ENCODE peak calls at places on chromosomes 3 and 15, in four cellular contexts. N is CD8-positive, alpha-beta memory T cell; L is CD8-positive, alpha-beta T cell; R is psoas muscle. O is an unnamed sample.
A peak's percentile ranks its signal among the peaks of the same experiment; 100 is the strongest.

GRCh38 chr3:44077267-44077666 is 164.4 kb upstream of the TOPAZ1 start:
- DNase-seq in R (no peak), N (no peak), L (no peak), O (no peak)

GRCh38 chr3:67946446-67946845 is 292.0 kb upstream of the SUCLG2 start:
- DNase-seq in N (no peak), R (no peak), L (no peak), O (no peak)

GRCh38 chr3:103847081-103848062 is 1412.6 kb downstream of the ZPLD1 start:
- DNase-seq in R (no peak), L (no peak), N (no peak), O (no peak)

GRCh38 chr15:95227235-95227634 is 995.9 kb downstream of the MCTP2 start:
- DNase-seq in R (no peak), N (no peak), L (no peak), O (no peak)

GRCh38 chr3:60048447-60048848 is 998.6 kb upstream of the CFAP20DC start:
- DNase-seq in R (no peak), N (peak; percentile 69), L (no peak), O (no peak)

GRCh38 chr3:154137036-154137435 is 15.8 kb downstream of the ARHGEF26 start:
- DNase-seq in N (no peak), L (no peak), R (no peak), O (no peak)

GRCh38 chr3:33980252-33980651 is 181.8 kb downstream of the PDCD6IP start:
- DNase-seq in R (no peak), L (no peak), N (no peak), O (peak; percentile 50)

GRCh38 chr3:127367593-127367992 is 79.7 kb upstream of the PRR20G start:
- DNase-seq in R (no peak), N (no peak), L (no peak), O (no peak)

GRCh38 chr3:76997733-76998132 is 42.2 kb upstream of the ROBO2 start:
- DNase-seq in L (no peak), R (no peak), N (no peak), O (no peak)

GRCh38 chr3:32725721-32726120 is 40.7 kb downstream of the CNOT10 start:
- DNase-seq in R (no peak), N (no peak), L (no peak), O (no peak)

GRCh38 chr3:188927971-188928370 is 243.8 kb upstream of the TPRG1 start:
- DNase-seq in L (no peak), R (no peak), N (no peak), O (no peak)

GRCh38 chr3:131892331-131892730 is 142.5 kb downstream of the CPNE4 start:
- DNase-seq in N (no peak), R (no peak), L (no peak), O (no peak)

GRCh38 chr15:101026686-101027272 is 107.6 kb downstream of the LRRK1 start:
- DNase-seq in R (no peak), L (peak; percentile 15), N (no peak), O (peak; percentile 20)

GRCh38 chr3:23775254-23775909 is 30.4 kb upstream of the UBE2E1 start:
- DNase-seq in R (no peak), L (no peak), N (no peak), O (no peak)

GRCh38 chr3:130932979-130933378 is 39.1 kb downstream of the ATP2C1 start:
- DNase-seq in R (no peak), N (no peak), L (no peak), O (no peak)

GRCh38 chr3:16441306-16441898 is 72.1 kb downstream of the RFTN1 start:
- DNase-seq in N (no peak), R (no peak), L (no peak), O (peak; percentile 72)

DNA sequence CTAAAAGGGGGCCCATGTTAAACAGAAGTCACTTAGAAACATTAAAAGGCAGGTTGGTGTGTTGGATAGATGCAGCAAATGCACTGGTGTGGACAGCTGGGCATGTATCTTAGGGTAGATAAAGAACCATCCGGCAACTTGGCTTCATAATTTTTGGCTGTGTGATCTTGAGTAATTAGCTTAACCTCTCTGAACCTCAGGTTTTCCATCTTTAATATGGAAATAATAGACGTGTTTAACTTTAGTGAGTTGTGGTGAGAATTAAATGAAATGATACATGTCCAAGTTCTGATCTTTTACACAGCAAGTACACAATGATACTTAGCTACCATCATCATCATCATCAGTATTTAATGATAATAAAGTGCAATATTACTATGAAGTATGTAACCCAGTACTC is 330.4 kb downstream of the FOXP1 start:
- DNase-seq in N (no peak), L (no peak), R (no peak), O (no peak)
- H3K4me1 ChIP-seq in N (peaks cover 35% of the 10 kb centered on the region), L (peaks cover 40% of the 10 kb centered on the region), R (peaks cover 10% of the 10 kb centered on the region), O (peaks cover 35% of the 10 kb centered on the region)

GRCh38 chr3:184884359-184885017 is 72.5 kb downstream of the VPS8 start:
- DNase-seq in L (no peak), R (no peak), N (no peak), O (no peak)

GRCh38 chr3:184895350-184895749 is 83.4 kb downstream of the VPS8 start:
- DNase-seq in R (no peak), N (no peak), L (no peak), O (no peak)

GRCh38 chr3:184885112-184885511 is 73.1 kb downstream of the VPS8 start:
- DNase-seq in R (no peak), N (no peak), L (no peak), O (no peak)

GRCh38 chr3:184894051-184894450 is 82.1 kb downstream of the VPS8 start:
- DNase-seq in N (no peak), R (no peak), L (no peak), O (no peak)

GRCh38 chr3:184889312-184889904 is 77.4 kb downstream of the VPS8 start:
- DNase-seq in L (no peak), N (no peak), R (no peak), O (no peak)
- H3K27ac ChIP-seq in L (no peak overlapping the region), N (no peak overlapping the region), R (no peak overlapping the region), O (no peak overlapping the region)

DNA sequence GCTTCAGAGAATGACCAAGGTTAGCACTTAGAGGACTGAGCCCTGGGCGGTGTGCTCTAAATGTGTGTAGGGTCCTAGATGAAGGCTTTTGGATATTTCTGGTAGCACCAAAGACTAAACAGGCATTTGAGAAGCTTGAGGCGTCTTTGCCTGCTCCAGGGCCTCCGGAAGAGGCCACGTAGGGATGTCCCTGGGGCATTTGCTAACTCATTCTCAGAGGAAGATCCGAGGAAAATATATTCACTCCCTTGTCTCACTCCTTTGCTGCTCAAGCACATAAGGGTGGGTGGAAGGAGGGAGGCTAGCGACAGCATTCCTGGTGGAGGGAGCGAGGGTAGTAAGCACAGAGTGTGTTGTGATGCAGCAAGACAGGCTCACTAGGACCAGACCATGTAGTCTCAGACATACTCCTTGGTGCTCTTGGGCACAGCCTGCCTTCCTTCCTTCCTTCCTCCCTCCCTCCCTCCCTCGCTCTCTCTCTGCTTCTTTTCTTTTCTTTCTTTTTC is 38.5 kb upstream of the XCR1 start:
- DNase-seq in L (no peak), N (peak; percentile 18), R (no peak), O (no peak)
- H3K4me1 ChIP-seq in L (peaks cover 83% of the 10 kb centered on the region), N (peaks cover 71% of the 10 kb centered on the region), R (peaks cover 54% of the 10 kb centered on the region), O (no peaks in the 10 kb centered on the region)

GRCh38 chr3:38084969-38085942 is 46.2 kb downstream of the DLEC1 start:
- DNase-seq in L (no peak), N (no peak), R (no peak), O (no peak)
- H3K27ac ChIP-seq in L (no peak overlapping the region), N (no peak overlapping the region), R (no peak overlapping the region), O (no peak overlapping the region)

GRCh38 chr15:33284336-33284735 is 26.4 kb upstream of the RYR3 start:
- DNase-seq in N (no peak), R (no peak), L (no peak), O (no peak)

GRCh38 chr15:33278816-33279612 is 31.8 kb upstream of the RYR3 start:
- DNase-seq in N (no peak), R (no peak), L (no peak), O (peak; percentile 63)

GRCh38 chr15:33283603-33284002 is 27.2 kb upstream of the RYR3 start:
- DNase-seq in R (no peak), L (no peak), N (no peak), O (no peak)

GRCh38 chr15:33279613-33280205 is 31.1 kb upstream of the RYR3 start:
- DNase-seq in L (no peak), R (no peak), N (no peak), O (no peak)

DNA sequence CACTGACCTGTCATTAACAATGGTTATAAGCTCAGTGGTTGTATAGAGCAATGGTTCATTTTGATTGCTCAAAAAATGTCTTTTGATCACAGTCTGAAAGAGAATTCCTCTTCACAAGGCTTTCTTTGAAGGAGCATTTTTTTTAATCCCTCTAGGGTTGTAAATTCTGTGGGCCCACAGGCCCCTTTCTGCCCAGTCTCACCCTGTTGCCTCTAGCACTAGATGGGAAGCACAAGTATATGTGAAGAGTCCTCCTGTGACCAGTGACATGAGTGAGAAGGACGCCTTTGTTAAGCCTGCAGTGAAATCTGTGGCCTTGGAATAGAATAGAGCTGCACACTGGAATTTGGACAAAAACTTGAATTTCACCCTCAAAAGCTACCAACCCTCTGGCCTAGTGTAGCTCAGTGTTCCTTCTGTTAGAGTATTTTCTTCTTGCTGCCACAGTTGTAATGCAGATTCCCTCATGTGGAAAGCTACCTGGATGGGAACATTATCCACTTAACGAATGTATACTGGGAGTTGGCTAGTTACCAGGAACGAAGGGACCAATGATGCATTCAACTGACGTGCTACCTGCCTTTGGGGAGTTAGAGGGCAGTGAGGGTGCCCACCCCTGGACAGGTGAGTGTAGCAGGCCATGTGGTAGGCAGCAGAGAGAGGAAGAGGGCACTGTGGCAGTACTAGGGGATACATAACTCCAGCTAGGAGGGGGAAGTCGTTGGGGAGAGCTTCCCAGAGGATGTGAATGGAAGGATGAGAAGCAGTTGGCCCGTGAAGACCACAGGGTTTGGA is 28.3 kb upstream of the RYR3 start:
- DNase-seq in N (no peak), L (no peak), R (no peak), O (no peak)
- H3K4me1 ChIP-seq in N (no peaks in the 10 kb centered on the region), L (no peaks in the 10 kb centered on the region), R (no peaks in the 10 kb centered on the region), O (peaks cover 16% of the 10 kb centered on the region)

DNA sequence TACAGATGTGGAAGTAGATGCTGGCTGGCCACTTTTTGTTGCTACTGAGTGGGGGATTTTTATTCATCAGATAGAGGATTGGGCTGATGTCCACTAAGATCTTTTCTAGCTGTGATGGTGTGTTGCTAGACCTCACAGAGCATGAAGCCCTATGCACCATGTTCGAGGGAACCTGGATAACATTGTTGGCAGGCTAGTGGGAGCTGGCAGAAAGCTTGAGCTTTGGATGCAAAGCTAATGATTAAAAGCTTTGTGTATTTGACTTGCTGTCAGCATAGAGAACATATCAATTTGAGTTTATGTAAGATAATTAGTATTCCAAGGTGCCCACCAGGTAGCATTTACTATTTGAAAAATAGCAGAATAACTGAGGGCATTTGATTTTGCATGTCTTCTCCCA is 59.1 kb downstream of the ST6GAL1 start:
- DNase-seq in R (no peak), N (no peak), L (no peak), O (no peak)
- H3K27ac ChIP-seq in R (no peak overlapping the region), N (no peak overlapping the region), L (no peak overlapping the region), O (no peak overlapping the region)